ENCODE peak calls at places on chromosome 3, in six cellular contexts. O is breast epithelium, D is astrocyte, T is adrenal gland, J is colonic mucosa, E is tibial artery. N is an unnamed sample. For H3K36me3, the result is how much of the 10 kb centered on the place peaks cover.

GRCh38 chr3:158788446-158788845 is 13.4 kb upstream of the MFSD1 start:
- DNase-seq in O (no peak), D (no peak), T (no peak), J (no peak), E (no peak), N (no peak)

GRCh38 chr3:124780356-124780755 is 50.1 kb downstream of the UMPS start:
- DNase-seq in O (peak), D (peak), T (peak), J (no peak), E (peak), N (peak)

GRCh38 chr3:150248116-150248864 is 159.8 kb upstream of the TSC22D2 start:
- DNase-seq in O (no peak), D (peak), T (no peak), J (no peak), E (no peak), N (no peak)

GRCh38 chr3:173465112-173465511 is 67.6 kb downstream of the NLGN1 start:
- DNase-seq in O (no peak), D (peak), T (no peak), J (no peak), E (no peak), N (no peak)

GRCh38 chr3:115658032-115658336 is 34.7 kb downstream of the GAP43 start:
- DNase-seq in O (no peak), D (no peak), T (no peak), J (no peak), E (no peak), N (no peak)

GRCh38 chr3:128351476-128352085 is 115.1 kb downstream of the DNAJB8 start:
- DNase-seq in O (no peak), D (no peak), T (no peak), J (no peak), E (no peak), N (no peak)

GRCh38 chr3:43062556-43063040 is 43.3 kb downstream of the POMGNT2 start:
- DNase-seq in O (no peak), D (peak), T (no peak), J (no peak), E (no peak), N (no peak)

GRCh38 chr3:138381950-138382715 is 33.8 kb downstream of the MRAS start:
- DNase-seq in O (peak), D (peak), T (peak), J (peak), E (peak), N (peak)

GRCh38 chr3:178001670-178002101 is 534.5 kb upstream of the KCNMB2 start:
- DNase-seq in O (no peak), D (no peak), T (no peak), J (no peak), E (no peak), N (no peak)

GRCh38 chr3:100042577-100042981 is 71.7 kb downstream of the FILIP1L start:
- DNase-seq in O (no peak), D (peak), T (no peak), J (no peak), E (no peak), N (no peak)

GRCh38 chr3:44297255-44297654 is 41.3 kb upstream of the TCAIM start:
- DNase-seq in O (no peak), D (no peak), T (no peak), J (no peak), E (no peak), N (no peak)

GRCh38 chr3:16516695-16517481 is 3.4 kb upstream of the RFTN1 start:
- DNase-seq in O (peak), D (peak), T (peak), J (no peak), E (no peak), N (no peak)

GRCh38 chr3:169454823-169455222 is 208.7 kb downstream of the MECOM start:
- DNase-seq in O (no peak), D (peak), T (no peak), J (no peak), E (no peak), N (no peak)

GRCh38 chr3:164806188-164806587 is 272.1 kb downstream of the SI start:
- DNase-seq in O (no peak), D (no peak), T (no peak), J (no peak), E (no peak), N (no peak)

GRCh38 chr3:154247806-154248480 is 76.3 kb downstream of the DHX36 start:
- DNase-seq in O (no peak), D (no peak), T (no peak), J (no peak), E (no peak), N (no peak)

GRCh38 chr3:154251610-154252009 is 72.7 kb downstream of the DHX36 start:
- DNase-seq in O (no peak), D (no peak), T (no peak), J (no peak), E (no peak), N (no peak)

GRCh38 chr3:154252759-154253638 is 71.3 kb downstream of the DHX36 start:
- DNase-seq in O (peak), D (peak), T (peak), J (peak), E (peak), N (peak)
- H3K36me3 ChIP-seq in O (under half), D (under half), T (under half), J (under half), E (under half), N (under half)

GRCh38 chr3:5677560-5677959 is 490.1 kb downstream of the EDEM1 start:
- DNase-seq in O (no peak), D (no peak), T (no peak), J (no peak), E (no peak), N (no peak)
- H3K27ac ChIP-seq in O (no peak), D (no peak), T (no peak), J (no peak), E (no peak), N (no peak)

GRCh38 chr3:48881006-48881405 is 17.7 kb downstream of the SLC25A20 start:
- DNase-seq in O (no peak), D (no peak), T (no peak), J (no peak), E (no peak), N (no peak)

GRCh38 chr3:48877671-48878070 is 21.0 kb downstream of the SLC25A20 start:
- DNase-seq in O (no peak), D (peak), T (no peak), J (no peak), E (no peak), N (no peak)

GRCh38 chr3:48881652-48882114 is 17.0 kb downstream of the SLC25A20 start:
- DNase-seq in O (no peak), D (no peak), T (no peak), J (no peak), E (no peak), N (no peak)

GRCh38 chr3:48879994-48880377 is 18.7 kb downstream of the SLC25A20 start:
- DNase-seq in O (no peak), D (no peak), T (no peak), J (no peak), E (no peak), N (no peak)

DNA sequence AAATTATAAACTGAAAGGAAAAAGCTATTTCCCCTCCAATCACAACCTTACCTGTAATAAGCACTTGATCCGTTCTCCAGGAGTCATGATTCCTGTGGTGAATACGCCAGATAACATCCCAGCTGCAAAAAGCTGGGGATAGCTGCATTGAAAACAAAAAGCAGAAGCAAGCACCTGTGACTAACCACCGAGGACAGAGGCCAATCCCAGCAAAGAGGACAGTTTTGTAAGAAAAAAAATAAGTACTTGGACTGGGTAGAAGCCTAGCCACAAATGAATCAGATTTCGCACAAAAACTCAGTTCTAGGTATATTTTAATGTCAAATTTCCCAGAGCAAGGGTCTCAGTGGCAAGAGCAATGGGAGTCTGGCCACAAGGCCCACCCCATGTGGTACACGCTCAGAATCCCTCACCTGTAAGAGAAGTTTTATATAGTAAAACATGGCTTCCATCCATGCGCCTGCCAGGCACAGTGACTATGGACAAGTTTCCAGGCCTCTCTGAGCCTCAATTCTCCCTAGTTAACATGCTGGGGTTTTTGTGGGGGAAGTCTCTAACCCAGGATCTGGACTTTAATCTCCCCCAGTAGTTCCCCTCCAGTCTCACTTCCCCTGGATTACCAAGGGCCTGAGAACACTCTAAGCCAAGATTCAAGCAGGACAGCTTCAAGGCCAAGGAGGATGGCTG is 19.2 kb downstream of the SLC25A20 start:
- DNase-seq in O (no peak), D (no peak), T (no peak), J (no peak), E (no peak), N (no peak)
- H3K36me3 ChIP-seq in O (under half), D (under half), T (under half), J (under half), E (under half), N (under half)

GRCh38 chr3:11850003-11850402 is 3.3 kb upstream of the TAMM41 start:
- DNase-seq in O (no peak), D (no peak), T (no peak), J (no peak), E (no peak), N (no peak)
- H3K27ac ChIP-seq in O (no peak), D (no peak), T (no peak), J (no peak), E (no peak), N (no peak)